ENCODE peak calls at places on chromosomes 2 and 18, in seven cellular contexts. A is Daoy, V is NCI-H1105, G is AG08396, P is AG09309, O is nephron progenitor cell, D is erythroblast. E is an unnamed sample.

GRCh38 chr2:157777425-157777824 is 98.7 kb downstream of the ACVR1 start:
- DNase-seq in A (peak), V (peak), G (peak), P (peak), O (peak), D (peak), E (no peak)

GRCh38 chr2:181892795-181893435 is 1.4 kb downstream of the ITPRID2 start:
- DNase-seq in A (no peak), V (no peak), G (no peak), P (peak), O (no peak), D (no peak), E (no peak)

GRCh38 chr2:65177754-65178442 is 48.0 kb upstream of the RAB1A start:
- DNase-seq in A (no peak), V (no peak), G (no peak), P (no peak), O (no peak), D (no peak), E (no peak)

GRCh38 chr2:118186110-118186857 is 98.0 kb downstream of the INSIG2 start:
- DNase-seq in A (peak), V (peak), G (peak), P (peak), O (peak), D (peak), E (peak)

GRCh38 chr2:233186851-233187250 is 64.6 kb upstream of the ATG16L1 start:
- DNase-seq in A (no peak), V (no peak), G (no peak), P (no peak), O (no peak), D (no peak), E (no peak)

GRCh38 chr2:66701251-66701650 is 266.3 kb downstream of the MEIS1 start:
- DNase-seq in A (no peak), V (no peak), G (no peak), P (no peak), O (no peak), D (no peak), E (no peak)

GRCh38 chr2:216688731-216689360 is 6.5 kb downstream of the IGFBP5 start:
- DNase-seq in A (no peak), V (no peak), G (no peak), P (no peak), O (no peak), D (peak), E (no peak)

GRCh38 chr18:58753976-58754375 is 82.7 kb downstream of the MALT1 start:
- DNase-seq in A (no peak), V (no peak), G (no peak), P (no peak), O (no peak), D (no peak), E (no peak)

GRCh38 chr2:31877008-31877407 is 133.8 kb downstream of the MEMO1 start:
- DNase-seq in A (no peak), V (no peak), G (no peak), P (no peak), O (no peak), D (no peak), E (no peak)

GRCh38 chr2:8543065-8543411 is 138.8 kb upstream of the ID2 start:
- DNase-seq in A (no peak), V (no peak), G (no peak), P (no peak), O (no peak), D (no peak), E (no peak)

GRCh38 chr2:20350105-20350712 is 435 bp downstream of the PUM2 start:
- DNase-seq in A (peak), V (peak), G (peak), P (no peak), O (peak), D (peak), E (peak)

GRCh38 chr18:31498450-31499156 is 626 bp downstream of the DSG2 start:
- DNase-seq in A (peak), V (no peak), G (no peak), P (no peak), O (peak), D (no peak), E (no peak)

GRCh38 chr2:178513876-178514275 is 33.6 kb downstream of the PLEKHA3 start:
- DNase-seq in A (peak), V (no peak), G (no peak), P (peak), O (no peak), D (no peak), E (no peak)

GRCh38 chr2:70939847-70940580 is 4.3 kb downstream of the ATP6V1B1 start:
- DNase-seq in A (peak), V (no peak), G (no peak), P (no peak), O (no peak), D (no peak), E (no peak)

GRCh38 chr2:110678457-110679336 is 834 bp upstream of the BUB1 start:
- DNase-seq in A (peak), V (no peak), G (peak), P (no peak), O (peak), D (peak), E (no peak)

GRCh38 chr2:86566158-86566827 is 3.0 kb upstream of the CHMP3 start:
- DNase-seq in A (no peak), V (no peak), G (no peak), P (no peak), O (no peak), D (no peak), E (no peak)

GRCh38 chr2:235658371-235659174 is 164.7 kb downstream of the AGAP1 start:
- DNase-seq in A (no peak), V (peak), G (no peak), P (no peak), O (peak), D (peak), E (no peak)

GRCh38 chr2:241555711-241556110 is 2.8 kb upstream of the BOK start:
- DNase-seq in A (no peak), V (no peak), G (no peak), P (no peak), O (no peak), D (no peak), E (no peak)

GRCh38 chr18:63540131-63540530 is 2.0 kb upstream of the SERPINB12 start:
- DNase-seq in A (no peak), V (no peak), G (peak), P (peak), O (no peak), D (no peak), E (no peak)

GRCh38 chr2:69544951-69545350 is 98.6 kb downstream of the AAK1 start:
- DNase-seq in A (no peak), V (no peak), G (no peak), P (no peak), O (no peak), D (peak), E (no peak)

GRCh38 chr2:229378386-229378785 is 107.3 kb upstream of the PID1 start:
- DNase-seq in A (no peak), V (no peak), G (no peak), P (no peak), O (no peak), D (no peak), E (no peak)

GRCh38 chr2:223914349-223914748 is 30.8 kb downstream of the WDFY1 start:
- DNase-seq in A (no peak), V (no peak), G (peak), P (no peak), O (no peak), D (no peak), E (no peak)

GRCh38 chr2:135688002-135688401 is 53.7 kb upstream of the UBXN4 start:
- DNase-seq in A (no peak), V (no peak), G (no peak), P (no peak), O (no peak), D (no peak), E (no peak)

GRCh38 chr2:73333564-73333963 is 40.2 kb upstream of the EGR4 start:
- DNase-seq in A (no peak), V (no peak), G (no peak), P (no peak), O (no peak), D (no peak), E (no peak)